ENCODE peak calls at places on chromosomes 6 and 20, in six cellular contexts. M is suprapubic skin, E is fibroblast of lung, U is aorta, G is ELR, K is heart right ventricle. C is an unnamed sample.

GRCh38 chr6:87074051-87074711 is 20.7 kb downstream of the CGA start:
- DNase-seq in K (peak), U (no peak), G (no peak), M (no peak), E (no peak), C (no peak)

GRCh38 chr6:41325446-41326066 is 9.9 kb upstream of the NCR2 start:
- DNase-seq in U (no peak), M (no peak), E (no peak), K (no peak), G (no peak), C (no peak)

GRCh38 chr6:17585766-17586502 is 14.2 kb upstream of the FAM8A1 start:
- DNase-seq in E (peak), K (no peak), U (no peak), G (peak), M (no peak), C (no peak)

GRCh38 chr6:82362868-82363267 is 749 bp upstream of the TPBG start:
- DNase-seq in K (no peak), U (no peak), E (peak), G (peak), M (peak), C (no peak)

GRCh38 chr6:2582268-2582667 is 168.5 kb downstream of the MYLK4 start:
- DNase-seq in G (no peak), E (no peak), U (no peak), K (no peak), M (no peak), C (no peak)

GRCh38 chr6:30963641-30964040 is 19.9 kb upstream of the MUC21 start:
- DNase-seq in U (no peak), E (peak), G (peak), K (no peak), M (no peak), C (no peak)

GRCh38 chr6:99868074-99868702 is 125.8 kb downstream of the MCHR2 start:
- DNase-seq in E (peak), K (peak), U (peak), G (peak), M (peak), C (peak)

GRCh38 chr20:10857362-10858070 is 183.7 kb upstream of the JAG1 start:
- DNase-seq in E (peak), G (no peak), K (no peak), M (no peak), U (peak), C (no peak)

GRCh38 chr20:40617594-40617993 is 71.4 kb downstream of the MAFB start:
- DNase-seq in K (no peak), U (no peak), E (no peak), M (no peak), G (no peak), C (no peak)

GRCh38 chr20:14313621-14314020 is 23.8 kb downstream of the FLRT3 start:
- DNase-seq in K (no peak), M (no peak), U (no peak), E (no peak), G (no peak), C (no peak)

GRCh38 chr20:49620364-49621240 is 52.7 kb upstream of the PTGIS start:
- DNase-seq in G (no peak), K (no peak), E (no peak), U (no peak), M (peak), C (peak)

GRCh38 chr6:2744206-2744771 is 6.4 kb downstream of the MYLK4 start:
- DNase-seq in E (peak), U (no peak), K (peak), M (no peak), G (peak), C (no peak)

GRCh38 chr6:123091896-123092271 is 95.8 kb downstream of the CLVS2 start:
- DNase-seq in E (no peak), U (no peak), M (no peak), G (no peak), K (no peak), C (no peak)

GRCh38 chr6:166001359-166001758 is 166.3 kb downstream of the TBXT start:
- DNase-seq in G (no peak), K (no peak), U (no peak), M (no peak), E (no peak), C (no peak)

GRCh38 chr20:24897974-24898373 is 51.1 kb upstream of the CST7 start:
- DNase-seq in M (no peak), G (no peak), K (no peak), U (no peak), E (no peak), C (no peak)

GRCh38 chr20:6562111-6562510 is 205.4 kb upstream of the BMP2 start:
- DNase-seq in E (peak), G (no peak), M (no peak), U (no peak), K (no peak), C (no peak)

GRCh38 chr6:4804095-4804494 is 27.9 kb downstream of the CDYL start:
- DNase-seq in M (no peak), K (no peak), U (no peak), E (peak), G (peak), C (no peak)

GRCh38 chr20:62088258-62089127 is 22.8 kb upstream of the TAF4 start:
- DNase-seq in U (no peak), K (no peak), G (peak), E (peak), M (no peak), C (no peak)

C was measured in GM12878.